ENCODE peak calls at places on chromosomes 4 and X, in four cellular contexts. W is GM12878, V is HepG2, J is K562. Z is an unnamed sample.

GRCh38 chr4:79964020-79964714 is 108.9 kb downstream of the ANTXR2 start:
- DNase-seq in J (no peak), V (no peak), W (no peak), Z (no peak)

GRCh38 chr4:9762823-9763475 is 18.5 kb upstream of the DRD5 start:
- DNase-seq in W (peak), V (peak), J (peak), Z (peak)

GRCh38 chr4:108527729-108528128 is 92.6 kb upstream of the RPL34 start:
- DNase-seq in V (no peak), W (no peak), J (no peak), Z (no peak)

GRCh38 chr4:27068151-27068862 is 207.7 kb downstream of the STIM2 start:
- DNase-seq in W (no peak), V (no peak), J (no peak), Z (no peak)

GRCh38 chr4:1356181-1356998 is 9.4 kb downstream of the UVSSA start:
- DNase-seq in J (peak), W (no peak), V (peak), Z (peak)

GRCh38 chrX:18961686-18962085 is 22.2 kb downstream of the PHKA2 start:
- DNase-seq in W (no peak), V (no peak), J (no peak), Z (peak)

GRCh38 chr4:98710831-98711230 is 52.4 kb upstream of the TSPAN5 start:
- DNase-seq in V (no peak), J (no peak), W (no peak), Z (peak)

GRCh38 chr4:5456296-5456845 is 252.0 kb downstream of the EVC2 start:
- DNase-seq in V (no peak), J (no peak), W (no peak), Z (no peak)

GRCh38 chrX:136185409-136186022 is 38.2 kb downstream of the FHL1 start:
- DNase-seq in V (no peak), W (no peak), J (no peak), Z (peak)

GRCh38 chr4:94827481-94828110 is 69.8 kb downstream of the BMPR1B start:
- DNase-seq in W (no peak), V (no peak), J (peak), Z (peak)

GRCh38 chr4:149522031-149522430 is 293.6 kb downstream of the IQCM start:
- DNase-seq in J (no peak), V (no peak), W (no peak), Z (no peak)

GRCh38 chrX:72026341-72027023 is 105.2 kb downstream of the RTL5 start:
- DNase-seq in W (no peak), J (no peak), V (no peak), Z (no peak)

GRCh38 chr4:153345011-153345981 is 808 bp downstream of the MND1 start:
- DNase-seq in J (peak), V (peak), W (no peak), Z (peak)

GRCh38 chr4:185305979-185306442 is 89.7 kb downstream of the LRP2BP start:
- DNase-seq in W (no peak), J (no peak), V (no peak), Z (peak)

GRCh38 chr4:134935320-134935719 is 733.7 kb upstream of the PABPC4L start:
- DNase-seq in W (no peak), V (no peak), J (peak), Z (peak)

GRCh38 chr4:173990126-173990878 is 293.2 kb downstream of the FBXO8 start:
- DNase-seq in J (no peak), V (peak), W (no peak), Z (peak)

GRCh38 chrX:117510453-117510852 is 606.2 kb downstream of the KLHL13 start:
- DNase-seq in J (no peak), W (no peak), V (no peak), Z (no peak)

GRCh38 chr4:2511645-2512131 is 24.8 kb upstream of the FAM193A start:
- DNase-seq in V (no peak), J (peak), W (no peak), Z (no peak)

GRCh38 chr4:177047851-177048174 is 255.1 kb upstream of the VEGFC start:
- DNase-seq in W (no peak), V (no peak), J (no peak), Z (no peak)

GRCh38 chrX:72545990-72546389 is 26.7 kb downstream of the HDAC8 start:
- DNase-seq in V (peak), W (no peak), J (no peak), Z (peak)

GRCh38 chrX:69307029-69307428 is 141.8 kb upstream of the PJA1 start:
- DNase-seq in W (no peak), V (no peak), J (no peak), Z (no peak)

GRCh38 chrX:116239944-116240391 is 69.4 kb downstream of the AGTR2 start:
- DNase-seq in W (no peak), J (no peak), V (no peak), Z (no peak)

GRCh38 chr4:2761035-2761923 is 5.1 kb upstream of the TNIP2 start:
- DNase-seq in J (peak), V (peak), W (no peak), Z (peak)

GRCh38 chrX:122817321-122817720 is 366.8 kb upstream of the GRIA3 start:
- DNase-seq in J (no peak), V (no peak), W (no peak), Z (no peak)

GRCh38 chr4:74503580-74503979 is 58.6 kb downstream of the AREG start:
- DNase-seq in V (peak), W (no peak), J (no peak), Z (peak)

GRCh38 chrX:51975811-51976210 is 82.4 kb downstream of the MAGED1 start:
- DNase-seq in W (no peak), V (peak), J (no peak), Z (no peak)

GRCh38 chr4:5220028-5220427 is 168.7 kb downstream of the STK32B start:
- DNase-seq in W (no peak), J (no peak), V (no peak), Z (peak)

GRCh38 chr4:71549516-71550160 is 210.8 kb downstream of the SLC4A4 start:
- DNase-seq in W (no peak), V (no peak), J (no peak), Z (no peak)

GRCh38 chr4:103008875-103009729 is 10.4 kb downstream of the SLC9B1 start:
- DNase-seq in W (peak), J (peak), V (peak), Z (peak)

GRCh38 chr4:78057135-78057599 is at the start of gene FRAS1:
- DNase-seq in V (peak), J (no peak), W (no peak), Z (peak)

GRCh38 chrX:154714925-154715324 is 36.0 kb downstream of the GAB3 start:
- DNase-seq in V (peak), J (peak), W (no peak), Z (peak)

GRCh38 chr4:87356832-87357526 is 34.0 kb downstream of the HSD17B11 start:
- DNase-seq in V (no peak), J (no peak), W (no peak), Z (no peak)

GRCh38 chr4:87359258-87359657 is 31.7 kb downstream of the HSD17B11 start:
- DNase-seq in J (no peak), W (no peak), V (no peak), Z (no peak)

GRCh38 chr4:87354168-87355102 is 31.8 kb upstream of the HSD17B13 start:
- DNase-seq in V (no peak), W (no peak), J (no peak), Z (no peak)

GRCh38 chr4:87353592-87353991 is 30.9 kb upstream of the HSD17B13 start:
- DNase-seq in V (peak), J (peak), W (peak), Z (peak)
- TF ChIP-seq MYC in V (no peak), J (no peak), W (no peak), Z (no peak)

GRCh38 chrX:7074135-7074907 is 73.2 kb upstream of the STS start:
- DNase-seq in J (no peak), V (no peak), W (no peak), Z (no peak)
- TF ChIP-seq CTCF in J (no peak), V (no peak), W (no peak), Z (no peak)

DNA sequence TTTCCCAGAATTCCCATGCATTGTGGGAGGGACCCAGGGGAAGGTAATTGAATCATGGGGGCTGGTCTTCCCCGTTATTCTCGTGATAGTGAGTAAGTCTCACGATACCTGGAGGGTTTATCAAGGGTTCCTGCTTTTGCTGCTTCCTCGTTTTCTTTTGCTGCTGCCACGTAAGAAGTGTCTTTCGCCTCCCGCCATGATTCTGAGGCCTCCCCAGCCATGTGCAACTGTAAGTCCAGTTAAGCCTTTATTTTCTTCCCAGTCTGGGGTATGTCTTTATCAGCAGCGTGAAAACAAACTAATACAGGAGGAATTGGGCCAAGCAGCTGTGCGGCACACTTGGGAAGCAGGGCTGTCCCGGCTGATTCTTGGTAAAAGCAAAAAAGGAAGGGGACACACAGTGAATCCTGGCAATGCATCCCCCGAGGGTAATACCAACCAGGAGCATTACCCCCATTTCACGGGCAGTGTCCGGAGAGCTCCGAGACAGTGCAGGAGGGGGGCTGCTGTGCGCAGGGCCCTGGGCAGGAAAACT is 185.7 kb downstream of the AFAP1 start:
- DNase-seq in J (peak), V (no peak), W (no peak), Z (no peak)
- H3K9ac ChIP-seq in J (peak), V (no peak), W (no peak), Z (no peak)

DNA sequence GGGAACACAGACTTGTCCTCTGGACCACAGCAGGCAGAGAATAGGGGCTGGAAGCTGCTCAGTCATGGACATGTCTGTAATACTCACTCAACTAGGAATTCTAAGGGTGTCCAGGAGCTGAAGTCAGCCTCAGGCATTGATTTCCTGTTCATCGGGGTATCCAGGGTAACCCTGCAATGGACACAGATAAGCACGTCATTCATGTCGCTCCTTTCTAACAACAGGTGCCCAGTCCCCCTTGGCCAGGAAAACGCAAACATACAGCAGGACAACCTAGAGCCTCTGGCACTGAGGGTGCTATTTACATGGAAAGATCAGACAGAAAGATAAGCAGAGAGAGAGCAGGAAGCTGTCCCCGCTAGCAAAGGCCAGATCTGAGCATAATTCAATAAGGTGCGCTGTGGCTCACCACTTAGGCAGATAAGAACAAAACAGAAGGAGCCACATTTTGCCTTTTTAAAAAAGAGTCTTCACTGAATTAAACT is 21.3 kb downstream of the QDPR start:
- DNase-seq in W (no peak), J (no peak), V (peak), Z (peak)
- TF ChIP-seq MYC in W (no peak), J (no peak), V (no peak), Z (no peak)

GRCh38 chr4:123398803-123399637 is 2.4 kb downstream of the SPRY1 start:
- DNase-seq in J (no peak), W (no peak), V (peak), Z (peak)
- TF ChIP-seq CTCF in J (no peak), W (peak), V (peak), Z (no peak)

Z was measured in endothelial cell of umbilical vein.